ENCODE peak calls at places on chromosomes 2 and 18, in eight cellular contexts. X is colonic mucosa, K is K562, Y is HCT116, Z is astrocyte, L is PC-3, P is neural progenitor cell, H is kidney. N is an unnamed sample.

GRCh38 chr2:50614056-50614455 is 417.9 kb downstream of the NRXN1 start:
- DNase-seq in X (no peak), K (no peak), Y (no peak), Z (peak), L (peak), P (no peak), H (no peak), N (peak)

GRCh38 chr2:180291060-180291459 is 284.0 kb upstream of the CWC22 start:
- DNase-seq in X (no peak), K (no peak), Y (peak), Z (peak), L (peak), P (no peak), H (no peak), N (peak)

GRCh38 chr2:240498958-240499260 is 58.9 kb downstream of the ANKMY1 start:
- DNase-seq in X (peak), K (no peak), Y (no peak), Z (no peak), L (no peak), P (no peak), H (no peak), N (no peak)

GRCh38 chr2:112670521-112671022 is 24.8 kb downstream of the SLC20A1 start:
- DNase-seq in X (no peak), K (no peak), Y (no peak), Z (no peak), L (no peak), P (no peak), H (no peak), N (no peak)

GRCh38 chr2:216765810-216766259 is 70.5 kb upstream of the IGFBP5 start:
- DNase-seq in X (no peak), K (peak), Y (no peak), Z (no peak), L (peak), P (peak), H (no peak), N (no peak)

GRCh38 chr2:42906557-42907380 is 114.4 kb upstream of the HAAO start:
- DNase-seq in X (peak), K (peak), Y (no peak), Z (peak), L (no peak), P (peak), H (peak), N (peak)

GRCh38 chr18:24979223-24979622 is 372.7 kb downstream of the ZNF521 start:
- DNase-seq in X (no peak), K (no peak), Y (no peak), Z (no peak), L (no peak), P (peak), H (no peak), N (no peak)

GRCh38 chr2:1811971-1812350 is 67.6 kb upstream of the PXDN start:
- DNase-seq in X (no peak), K (no peak), Y (no peak), Z (no peak), L (no peak), P (no peak), H (peak), N (no peak)

GRCh38 chr18:2906522-2907458 is 60.0 kb downstream of the EMILIN2 start:
- DNase-seq in X (peak), K (peak), Y (no peak), Z (no peak), L (peak), P (peak), H (peak), N (no peak)

GRCh38 chr2:18399601-18400000 is 160.9 kb downstream of the RDH14 start:
- DNase-seq in X (no peak), K (no peak), Y (no peak), Z (peak), L (no peak), P (no peak), H (no peak), N (peak)

GRCh38 chr2:96427917-96428316 is 77.2 kb downstream of the NEURL3 start:
- DNase-seq in X (no peak), K (no peak), Y (peak), Z (peak), L (peak), P (no peak), H (no peak), N (peak)

GRCh38 chr2:30736461-30737325 is 70.6 kb downstream of the CAPN13 start:
- DNase-seq in X (no peak), K (no peak), Y (no peak), Z (no peak), L (no peak), P (no peak), H (peak), N (peak)

GRCh38 chr18:12460874-12461273 is 53.1 kb downstream of the PRELID3A start:
- DNase-seq in X (no peak), K (no peak), Y (no peak), Z (no peak), L (no peak), P (no peak), H (no peak), N (no peak)

GRCh38 chr2:159903404-159904126 is 105.6 kb upstream of the CD302 start:
- DNase-seq in X (peak), K (no peak), Y (no peak), Z (no peak), L (no peak), P (no peak), H (no peak), N (no peak)

GRCh38 chr2:117738991-117739839 is 75.3 kb upstream of the DDX18 start:
- DNase-seq in X (no peak), K (no peak), Y (no peak), Z (no peak), L (no peak), P (no peak), H (no peak), N (no peak)

GRCh38 chr18:12842459-12843380 is 41.3 kb downstream of the PTPN2 start:
- DNase-seq in X (no peak), K (no peak), Y (no peak), Z (peak), L (no peak), P (no peak), H (no peak), N (no peak)

GRCh38 chr2:235358981-235359471 is 134.8 kb upstream of the AGAP1 start:
- DNase-seq in X (no peak), K (no peak), Y (no peak), Z (peak), L (peak), P (no peak), H (no peak), N (peak)

GRCh38 chr18:4335386-4335785 is 119.7 kb downstream of the DLGAP1 start:
- DNase-seq in X (no peak), K (no peak), Y (no peak), Z (no peak), L (no peak), P (no peak), H (no peak), N (no peak)

GRCh38 chr18:30016179-30016578 is 1026.4 kb downstream of the DSC3 start:
- DNase-seq in X (no peak), K (no peak), Y (no peak), Z (peak), L (peak), P (no peak), H (no peak), N (peak)

GRCh38 chr2:159922563-159922962 is 124.6 kb upstream of the CD302 start:
- DNase-seq in X (no peak), K (no peak), Y (no peak), Z (no peak), L (peak), P (no peak), H (no peak), N (peak)

DNA sequence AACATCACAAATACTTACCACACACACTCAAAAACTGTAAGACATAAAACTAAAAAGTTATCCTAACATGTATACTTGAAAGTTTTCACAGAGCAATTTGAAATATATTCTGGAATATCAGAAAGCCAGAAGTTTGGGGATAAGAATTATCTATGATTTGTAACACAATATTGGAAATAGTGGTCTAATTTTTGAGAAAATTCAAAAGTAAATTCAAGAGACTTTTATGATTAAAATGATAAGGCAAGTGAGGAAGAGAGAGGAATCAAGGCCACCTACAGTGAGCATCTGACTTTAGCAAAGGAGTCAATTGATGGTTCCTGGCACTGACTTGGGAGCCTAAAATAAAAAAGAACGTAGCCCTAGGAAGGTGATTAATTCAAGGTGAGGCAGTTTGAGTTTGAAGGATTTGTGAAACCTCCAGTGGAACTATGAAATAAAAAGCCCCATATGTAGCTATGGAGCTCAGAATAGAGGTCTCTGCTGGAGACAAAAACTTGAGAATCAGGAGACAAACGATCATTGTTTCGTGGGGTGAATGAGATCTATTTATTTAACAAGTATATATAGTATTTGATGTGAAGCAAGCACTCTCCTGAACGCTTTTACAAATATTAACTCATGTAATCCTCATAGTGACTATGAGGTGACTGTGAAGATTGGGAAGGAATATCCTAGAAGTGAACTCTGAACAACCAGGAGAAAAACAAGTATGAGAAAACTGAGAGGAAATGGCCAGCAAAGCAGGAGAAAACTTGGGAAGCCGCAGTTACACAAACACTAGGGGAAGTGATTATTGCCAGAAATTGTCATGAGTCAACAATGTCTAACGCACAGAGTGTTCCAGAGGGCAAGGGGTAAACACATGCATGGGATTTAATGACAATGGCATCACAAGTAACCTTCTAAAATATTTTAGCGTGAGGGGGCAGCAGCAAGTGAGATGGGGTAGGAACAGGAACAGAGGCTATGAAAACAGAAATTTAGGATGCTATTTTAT is 12.8 kb downstream of the TFPI start:
- DNase-seq in X (no peak), K (no peak), Y (peak), Z (peak), L (peak), P (no peak), H (no peak), N (no peak)
- TF ChIP-seq CTCF in X (no peak), K (no peak), Y (no peak), Z (no peak), L (no peak), P (no peak), H (no peak), N (no peak)

GRCh38 chr2:219298759-219299371 is 10.3 kb downstream of the PTPRN start:
- DNase-seq in X (peak), K (peak), Y (peak), Z (peak), L (peak), P (peak), H (peak), N (peak)
- H3K9ac ChIP-seq in X (no peak), K (peak), Y (no peak), Z (no peak), L (no peak), P (no peak), H (peak), N (no peak)

DNA sequence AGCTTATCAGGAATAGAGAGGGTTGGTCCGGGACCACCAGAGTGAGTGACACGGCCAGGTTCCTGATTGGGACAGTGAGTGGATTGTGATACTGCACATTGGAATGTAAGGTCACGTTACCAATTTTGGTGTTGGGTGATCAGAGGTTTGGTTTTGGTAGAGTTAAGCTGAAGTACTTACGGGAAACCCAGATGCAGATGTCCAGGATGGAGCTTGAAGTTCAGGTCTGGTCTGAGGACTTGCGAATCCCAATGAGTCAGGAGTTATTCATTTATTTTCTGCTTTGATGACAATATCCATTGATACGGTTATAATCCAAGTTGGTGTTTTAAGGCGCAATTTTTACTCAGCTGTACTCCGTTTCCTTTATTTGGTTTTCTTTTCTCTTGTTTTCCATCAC is 273.6 kb downstream of the ALPK2 start:
- DNase-seq in X (no peak), K (no peak), Y (no peak), Z (peak), L (peak), P (no peak), H (no peak), N (no peak)
- TF ChIP-seq CTCF in X (no peak), K (no peak), Y (no peak), Z (no peak), L (no peak), P (no peak), H (no peak), N (no peak)

DNA sequence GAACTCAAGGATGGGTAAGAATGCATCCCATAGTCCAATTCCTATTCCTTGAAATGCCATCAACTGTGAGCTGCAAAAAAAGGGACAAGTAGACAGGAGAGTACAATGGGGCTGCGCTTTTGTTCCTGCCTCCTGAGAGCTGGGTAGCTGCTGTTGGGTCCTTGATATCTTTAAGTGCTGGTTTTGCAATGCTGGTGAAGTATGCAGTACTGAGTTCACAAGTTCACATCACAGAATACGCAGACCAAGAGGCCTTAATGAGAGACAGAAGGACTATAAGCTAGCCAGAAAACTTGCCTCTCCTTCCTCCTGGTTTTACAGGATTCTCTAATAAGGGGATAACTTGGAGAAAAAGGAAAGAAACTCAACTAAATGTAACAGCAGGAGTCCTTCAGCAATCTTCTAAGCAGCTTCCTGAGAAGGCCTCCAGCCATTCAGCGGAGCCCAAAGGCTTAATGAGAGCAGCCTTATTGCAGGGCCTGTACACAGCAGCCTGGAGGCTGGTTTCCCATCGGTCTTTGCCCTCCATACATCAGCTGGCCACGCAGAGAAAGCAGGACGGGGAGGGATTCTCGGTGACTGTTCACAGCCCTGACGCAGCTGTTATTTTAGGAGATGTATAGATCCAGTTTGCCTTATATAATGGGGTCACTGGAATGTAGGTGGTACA is 293.1 kb downstream of the CDCA7 start:
- DNase-seq in X (no peak), K (no peak), Y (no peak), Z (peak), L (no peak), P (peak), H (no peak), N (no peak)
- H3K9ac ChIP-seq in X (no peak), K (no peak), Y (no peak), Z (no peak), L (no peak), P (no peak), H (no peak), N (no peak)

GRCh38 chr2:48471048-48471474 is 58.9 kb upstream of the STON1 start:
- DNase-seq in X (no peak), K (peak), Y (peak), Z (peak), L (peak), P (peak), H (no peak), N (peak)
- TF ChIP-seq CTCF in X (peak), K (peak), Y (peak), Z (peak), L (peak), P (peak), H (peak), N (peak)

GRCh38 chr2:156697906-156698305 is 261.7 kb downstream of the GPD2 start:
- DNase-seq in X (no peak), K (no peak), Y (no peak), Z (no peak), L (no peak), P (no peak), H (no peak), N (no peak)
- H3K9ac ChIP-seq in X (no peak), K (no peak), Y (no peak), Z (no peak), L (no peak), P (no peak), H (no peak), N (no peak)

DNA sequence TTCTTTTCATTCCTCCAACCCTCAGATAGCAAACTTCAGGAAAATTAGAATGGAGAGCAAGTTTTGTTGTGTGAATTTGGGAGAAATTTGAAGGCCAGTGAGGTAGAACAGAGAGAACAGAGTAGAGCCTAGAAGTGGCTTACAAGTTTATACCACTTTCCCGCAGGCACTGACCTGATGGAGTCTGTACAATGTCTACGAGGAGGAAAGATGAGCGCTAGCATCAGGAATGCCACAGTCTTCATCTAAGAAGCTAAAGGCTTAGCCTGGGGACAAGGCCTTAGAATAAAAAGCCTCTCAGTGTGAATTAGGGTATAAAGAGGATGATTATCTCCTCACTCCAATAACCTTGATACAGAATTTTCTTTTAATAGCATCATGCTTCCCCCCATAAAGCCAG is 48.5 kb downstream of the TRIB2 start:
- DNase-seq in X (no peak), K (no peak), Y (no peak), Z (peak), L (no peak), P (no peak), H (no peak), N (peak)
- TF ChIP-seq CTCF in X (no peak), K (no peak), Y (no peak), Z (no peak), L (no peak), P (no peak), H (no peak), N (no peak)

GRCh38 chr2:85768713-85769112 is 14.9 kb downstream of the ATOH8 start:
- DNase-seq in X (peak), K (no peak), Y (no peak), Z (no peak), L (no peak), P (peak), H (no peak), N (no peak)
- H3K9ac ChIP-seq in X (no peak), K (no peak), Y (no peak), Z (no peak), L (no peak), P (no peak), H (no peak), N (no peak)

GRCh38 chr2:29317801-29318485 is 202.7 kb downstream of the CLIP4 start:
- DNase-seq in X (no peak), K (no peak), Y (no peak), Z (no peak), L (no peak), P (no peak), H (no peak), N (no peak)

GRCh38 chr2:29314816-29315571 is 199.8 kb downstream of the CLIP4 start:
- DNase-seq in X (no peak), K (no peak), Y (no peak), Z (peak), L (peak), P (peak), H (no peak), N (no peak)

GRCh38 chr2:29322011-29322410 is 206.8 kb downstream of the CLIP4 start:
- DNase-seq in X (no peak), K (no peak), Y (no peak), Z (peak), L (peak), P (no peak), H (no peak), N (no peak)

GRCh38 chr2:29311458-29311857 is 196.2 kb downstream of the CLIP4 start:
- DNase-seq in X (no peak), K (no peak), Y (no peak), Z (no peak), L (no peak), P (no peak), H (no peak), N (no peak)

GRCh38 chr2:29317077-29317517 is 201.9 kb downstream of the CLIP4 start:
- DNase-seq in X (no peak), K (no peak), Y (no peak), Z (peak), L (peak), P (no peak), H (no peak), N (no peak)
- TF ChIP-seq CTCF in X (no peak), K (no peak), Y (no peak), Z (no peak), L (no peak), P (no peak), H (no peak), N (no peak)

N was measured in mammary epithelial cell.